ENCODE peak calls at places on chromosomes 11 and 22, in four cellular contexts. R, F, N and I are unnamed samples.

GRCh38 chr11:15969281-15969680 is 387.1 kb downstream of the SOX6 start:
- DNase-seq in R (peak), N (no peak), F (peak), I (peak)

GRCh38 chr22:50318698-50319411 is 8.0 kb downstream of the DENND6B start:
- DNase-seq in F (no peak), R (no peak), N (peak), I (no peak)

GRCh38 chr22:32548039-32548438 is 73.4 kb downstream of the FBXO7 start:
- DNase-seq in F (no peak), R (no peak), N (no peak), I (no peak)

GRCh38 chr11:272195-272930 is 5.8 kb upstream of the NLRP6 start:
- DNase-seq in R (no peak), N (peak), F (no peak), I (no peak)

GRCh38 chr11:110295487-110296225 is 758 bp downstream of the RDX start:
- DNase-seq in R (no peak), F (peak), N (peak), I (peak)

GRCh38 chr11:105321696-105322095 is 182.1 kb upstream of the CARD18 start:
- DNase-seq in F (no peak), R (no peak), N (no peak), I (no peak)

GRCh38 chr11:68354181-68354872 is 41.9 kb downstream of the LRP5 start:
- DNase-seq in N (peak), R (peak), F (peak), I (peak)

GRCh38 chr22:23396362-23397007 is 183.6 kb downstream of the IGLL1 start:
- DNase-seq in N (peak), F (no peak), R (no peak), I (no peak)

GRCh38 chr22:44473166-44473565 is 24.9 kb downstream of the RTL6 start:
- DNase-seq in F (no peak), N (no peak), R (no peak), I (no peak)

GRCh38 chr11:9884601-9885000 is 220.7 kb downstream of the SWAP70 start:
- DNase-seq in F (no peak), R (no peak), N (no peak), I (no peak)

GRCh38 chr22:43886231-43886630 is 5.6 kb downstream of the PNPLA5 start:
- DNase-seq in R (no peak), N (peak), F (no peak), I (no peak)

GRCh38 chr22:36762687-36763260 is 13.1 kb downstream of the IFT27 start:
- DNase-seq in R (no peak), F (peak), N (peak), I (no peak)

GRCh38 chr22:45576273-45576625 is 73.6 kb downstream of the FBLN1 start:
- DNase-seq in F (no peak), R (no peak), N (no peak), I (no peak)

GRCh38 chr11:124302291-124302690 is 11.5 kb downstream of the OR8D1 start:
- DNase-seq in R (no peak), F (no peak), N (no peak), I (no peak)

GRCh38 chr11:22785251-22785650 is 44.4 kb downstream of the SVIP start:
- DNase-seq in R (no peak), N (no peak), F (no peak), I (no peak)

GRCh38 chr11:133041165-133041564 is 491.1 kb downstream of the OPCML start:
- DNase-seq in R (no peak), N (no peak), F (no peak), I (no peak)

GRCh38 chr11:58968251-58968711 is 29.0 kb downstream of the GLYATL1 start:
- DNase-seq in N (no peak), R (no peak), F (peak), I (peak)

DNA sequence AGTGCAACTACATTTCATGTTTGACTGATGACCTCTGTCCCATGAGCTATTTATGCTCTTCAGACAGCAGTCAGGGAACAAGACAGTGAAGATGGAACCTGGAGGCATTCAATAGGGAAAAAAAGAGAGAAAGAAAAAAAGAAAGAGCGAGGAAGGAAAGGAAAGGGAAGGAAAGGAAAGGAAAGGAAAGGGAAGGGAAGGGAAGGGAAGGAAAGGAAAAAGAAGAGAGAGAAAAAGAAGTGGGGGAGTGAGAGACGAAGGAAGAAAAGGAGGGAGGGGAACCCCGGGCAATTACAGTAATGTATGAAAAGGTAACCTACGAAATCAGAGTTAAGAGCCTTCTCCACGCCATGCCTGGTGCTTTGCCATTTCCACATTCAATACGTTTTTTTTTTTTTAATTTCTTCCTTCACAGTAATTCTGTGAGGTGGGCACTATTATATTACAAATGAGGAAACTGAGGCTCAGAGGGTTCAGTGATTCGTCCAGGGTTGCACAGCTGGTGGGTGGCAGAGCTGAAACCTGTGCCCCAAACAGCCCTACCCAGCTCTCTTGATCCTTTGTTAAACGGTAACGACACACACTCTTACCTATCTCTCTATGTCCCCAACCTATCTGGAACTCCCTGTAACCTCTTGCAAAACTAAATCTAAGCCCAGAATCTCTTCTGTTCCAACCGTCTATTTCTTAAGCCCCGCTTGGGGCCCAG is 39.3 kb downstream of the ETS1 start:
- DNase-seq in F (no peak), N (no peak), R (no peak), I (no peak)
- H3K4me3 ChIP-seq in F (peak), N (peak), R (peak), I (peak)

GRCh38 chr11:5608778-5609177 is 12.3 kb downstream of the TRIM6 start:
- DNase-seq in R (no peak), F (no peak), N (no peak), I (no peak)

GRCh38 chr11:5603326-5603725 is 6.9 kb downstream of the TRIM6 start:
- DNase-seq in F (no peak), N (no peak), R (no peak), I (no peak)

GRCh38 chr11:5604896-5605295 is 8.5 kb downstream of the TRIM6 start:
- DNase-seq in R (no peak), N (no peak), F (no peak), I (no peak)

GRCh38 chr11:5610446-5610845 is 14.0 kb downstream of the TRIM6 start:
- DNase-seq in R (no peak), F (no peak), N (no peak), I (no peak)

DNA sequence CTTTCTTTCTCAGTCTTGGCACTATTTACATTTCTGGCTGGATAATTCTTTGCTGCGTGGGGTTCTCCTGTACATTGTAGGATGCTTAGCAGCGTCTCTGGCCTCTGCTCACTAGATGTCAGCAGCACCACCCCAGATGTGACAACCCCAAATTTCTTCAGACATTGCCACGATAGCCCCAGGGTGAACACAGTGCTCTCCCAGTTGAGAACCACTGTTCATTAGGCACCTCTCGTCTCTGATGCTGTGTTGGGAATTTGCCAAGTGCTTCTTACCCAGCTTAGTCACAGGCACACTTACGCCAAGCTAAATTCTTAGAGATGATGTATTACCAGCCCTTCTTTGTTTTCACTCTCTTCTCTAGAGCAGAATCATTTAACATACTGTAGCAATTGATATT is 9.4 kb downstream of the TRIM6 start:
- DNase-seq in F (no peak), N (no peak), R (no peak), I (no peak)
- TF ChIP-seq CTCF in F (no peak), N (no peak), R (no peak), I (no peak)

GRCh38 chr22:48342732-48343131 is 1484.9 kb downstream of the BRD1 start:
- DNase-seq in R (no peak), N (no peak), F (no peak), I (no peak)
- H3K27ac ChIP-seq in R (no peak), N (no peak), F (no peak), I (no peak)

DNA sequence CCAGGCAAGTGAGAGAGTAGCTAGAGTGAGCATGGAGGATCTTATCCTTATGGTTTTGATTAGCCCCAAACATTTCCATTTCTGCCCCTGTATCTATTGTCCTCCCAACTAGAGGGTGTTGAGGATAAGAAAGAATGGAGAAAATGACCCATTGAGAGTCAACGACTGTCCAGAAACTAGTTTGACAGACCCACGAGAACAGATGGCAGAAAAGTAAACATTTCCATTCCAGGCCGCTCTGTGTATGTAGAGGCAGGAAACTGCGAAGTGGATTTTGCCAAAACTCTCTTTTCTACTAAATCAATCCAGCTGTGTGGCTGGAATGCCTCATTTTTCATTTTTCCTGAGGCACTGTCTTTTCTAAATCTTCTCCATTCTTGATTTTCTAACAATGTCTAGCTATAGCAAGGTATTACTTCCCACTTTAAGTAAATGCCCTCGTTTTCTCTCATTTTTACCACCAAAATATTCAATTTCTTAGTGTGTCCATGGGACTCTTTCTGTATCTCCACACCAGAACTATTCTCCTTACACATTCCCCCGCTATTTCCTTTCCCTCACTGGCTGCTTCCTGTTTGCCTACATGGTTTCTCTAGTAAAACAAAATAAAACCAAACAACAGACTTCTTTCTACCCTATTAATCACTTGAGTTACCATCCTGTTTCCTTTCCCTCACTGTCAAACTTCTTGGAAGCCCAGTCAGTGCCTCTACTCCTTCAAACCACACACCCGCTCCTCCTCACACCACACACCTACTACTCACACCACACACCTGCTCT is 5.5 kb upstream of the MMP8 start:
- DNase-seq in N (no peak), F (no peak), R (no peak), I (no peak)
- H3K4me3 ChIP-seq in N (no peak), F (no peak), R (no peak), I (no peak)

DNA sequence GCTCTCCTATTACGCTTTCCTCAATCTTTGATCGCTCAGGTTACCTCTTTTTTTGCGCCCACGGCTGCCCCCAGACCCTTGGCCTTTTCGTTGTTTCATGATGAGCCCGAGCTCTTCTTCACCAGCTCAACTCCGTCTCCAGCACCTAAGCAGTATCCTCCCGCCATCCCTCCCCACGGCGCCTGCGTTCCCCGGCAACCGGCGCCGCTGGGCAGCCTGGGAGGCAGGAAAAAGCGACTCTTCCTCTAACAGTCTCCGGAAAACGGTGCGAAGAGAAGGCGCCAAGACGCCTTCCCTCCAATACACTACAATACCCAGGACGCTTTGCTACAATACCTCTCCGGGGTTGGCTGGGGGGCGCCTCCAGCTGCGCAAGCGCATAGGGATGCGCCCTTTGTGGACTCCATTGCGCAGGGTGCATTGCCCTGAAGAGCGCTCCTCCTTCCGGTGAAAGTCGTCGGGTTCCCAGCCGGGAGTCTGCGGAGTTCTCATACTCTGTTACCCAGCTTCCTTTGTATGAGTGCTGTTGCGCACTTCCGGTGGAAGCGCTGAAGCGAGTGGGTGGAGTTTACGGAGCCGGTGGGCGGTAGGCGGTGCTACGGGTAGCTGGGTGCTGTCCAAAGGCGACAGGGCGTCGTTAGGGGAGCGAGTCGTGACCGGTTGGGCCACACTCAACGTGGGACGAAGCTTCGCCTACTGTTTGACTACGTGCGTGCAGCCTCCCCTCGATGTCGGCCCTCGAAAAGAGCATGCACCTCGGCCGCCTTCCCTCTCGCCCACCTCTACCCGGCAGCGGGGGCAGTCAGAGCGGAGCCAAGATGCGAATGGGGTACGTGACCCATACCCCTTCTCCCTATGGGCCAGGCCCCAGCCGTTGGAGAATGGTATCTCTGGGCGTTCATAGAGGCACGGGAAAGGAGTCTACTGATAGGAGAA is at the start of the genes C2CD3 and PPME1:
- DNase-seq in N (peak), R (peak), F (peak), I (peak)
- TF ChIP-seq CTCF in N (peak), R (peak), F (peak), I (no peak)

GRCh38 chr11:86548278-86548917 is 124.0 kb downstream of the ME3 start:
- DNase-seq in F (no peak), R (no peak), N (no peak), I (no peak)

GRCh38 chr11:86550757-86551156 is 121.7 kb downstream of the ME3 start:
- DNase-seq in R (no peak), N (no peak), F (no peak), I (no peak)

GRCh38 chr11:86551286-86551685 is 121.1 kb downstream of the ME3 start:
- DNase-seq in F (no peak), N (no peak), R (no peak), I (no peak)

GRCh38 chr11:86551693-86552092 is 120.7 kb downstream of the ME3 start:
- DNase-seq in F (no peak), R (no peak), N (no peak), I (no peak)

GRCh38 chr11:86547727-86548126 is 124.7 kb downstream of the ME3 start:
- DNase-seq in F (no peak), R (no peak), N (no peak), I (no peak)
- H3K27ac ChIP-seq in F (peak), R (peak), N (peak), I (peak)

DNA sequence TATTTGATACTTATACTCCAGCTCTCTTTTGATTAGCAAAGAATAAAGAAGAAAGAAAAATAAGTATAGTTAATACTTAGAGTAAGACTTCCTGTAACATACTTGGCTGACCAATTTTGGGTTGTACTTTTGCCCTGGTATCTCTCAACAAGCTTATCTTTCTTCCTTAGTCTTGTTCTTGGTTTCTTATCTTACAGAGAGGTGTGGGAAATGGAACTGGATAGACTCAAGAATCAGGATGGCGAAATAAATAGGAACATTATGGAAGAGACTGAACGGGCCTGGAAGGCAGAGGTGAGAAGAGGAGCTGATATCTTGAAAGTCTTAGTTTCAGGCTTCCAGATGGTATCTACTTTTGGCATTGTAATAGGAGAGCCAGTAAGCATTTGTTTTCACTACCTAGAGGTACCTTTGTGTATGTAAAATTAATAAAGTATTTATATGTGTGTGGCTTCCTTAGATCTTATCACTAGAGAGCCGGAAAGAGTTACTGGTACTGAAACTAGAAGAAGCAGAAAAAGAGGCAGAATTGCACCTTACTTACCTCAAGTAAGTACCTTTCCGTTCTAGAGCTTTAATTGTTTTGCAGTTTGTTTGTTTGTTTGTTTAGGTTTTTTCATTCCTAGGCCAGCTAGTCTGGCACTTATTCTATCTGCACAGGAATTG is 11.3 kb upstream of the BACE1-AS start:
- DNase-seq in F (no peak), N (no peak), R (no peak), I (no peak)
- H3K4me3 ChIP-seq in F (no peak), N (no peak), R (no peak), I (no peak)

GRCh38 chr22:20111045-20111688 is 4.7 kb upstream of the RANBP1 start:
- DNase-seq in R (no peak), N (no peak), F (peak), I (no peak)
- TF ChIP-seq CTCF in R (peak), N (peak), F (peak), I (no peak)

GRCh38 chr11:71133946-71134345 is 118.4 kb downstream of the SHANK2 start:
- DNase-seq in R (no peak), N (peak), F (no peak), I (no peak)
- H3K27ac ChIP-seq in R (no peak), N (no peak), F (no peak), I (no peak)